ENCODE peak calls at places on chromosomes 16 and 17, in seven cellular contexts. L is Peyer's patch, D is heart right ventricle, B is heart left ventricle, G is upper lobe of right lung, O is left ventricle myocardium inferior, Q is HL-60. K is an unnamed sample.
A peak's percentile ranks its signal among the peaks of the same experiment; 100 is the strongest.

GRCh38 chr17:74742978-74743545 is 5.4 kb upstream of the NHERF1 start:
- DNase-seq in L (peak; percentile 44), B (no peak), G (no peak), O (peak; percentile 7), D (no peak), Q (no peak), K (no peak)

GRCh38 chr17:20189322-20189721 is 180.2 kb downstream of the SPECC1 start:
- DNase-seq in B (no peak), Q (no peak), L (no peak), D (no peak), O (no peak), G (no peak), K (peak; percentile 8)

GRCh38 chr17:79023180-79023705 is 726 bp upstream of the C1QTNF1 start:
- DNase-seq in O (no peak), Q (no peak), G (peak; percentile 51), L (peak; percentile 13), D (no peak), B (no peak), K (no peak)

GRCh38 chr17:39674702-39675389 is 6.6 kb downstream of the PNMT start:
- DNase-seq in Q (no peak), L (no peak), D (peak; percentile 72), B (peak; percentile 83), O (peak; percentile 43), G (peak; percentile 74), K (no peak)

GRCh38 chr16:67897231-67897630 is 4.2 kb downstream of the PSKH1 start:
- DNase-seq in B (no peak), G (no peak), D (peak; percentile 42), O (no peak), L (no peak), Q (no peak), K (no peak)

GRCh38 chr16:23214796-23215195 is 32.3 kb downstream of the SCNN1G start:
- DNase-seq in Q (no peak), L (no peak), O (no peak), D (no peak), B (no peak), G (no peak), K (no peak)

GRCh38 chr17:50944054-50944901 is 78.1 kb upstream of the TOB1 start:
- DNase-seq in G (peak; percentile 94), B (peak; percentile 90), L (peak; percentile 93), D (peak; percentile 89), Q (no peak), O (peak; percentile 86), K (peak; percentile 71)

GRCh38 chr16:75322706-75323105 is 71.3 kb upstream of the BCAR1 start:
- DNase-seq in B (no peak), Q (no peak), G (no peak), O (no peak), D (no peak), L (peak; percentile 51), K (peak; percentile 46)

GRCh38 chr17:82536220-82537201 is 17.0 kb downstream of the FOXK2 start:
- DNase-seq in B (peak; percentile 56), Q (no peak), D (peak; percentile 44), L (no peak), O (peak; percentile 25), G (no peak), K (peak; percentile 62)

GRCh38 chr17:81553018-81553615 is 964 bp upstream of the FAAP100 start:
- DNase-seq in B (peak; percentile 65), D (peak; percentile 73), G (peak; percentile 88), L (peak; percentile 93), Q (no peak), O (peak; percentile 75), K (peak; percentile 70)

GRCh38 chr17:4666296-4666695 is 24.8 kb upstream of the ALOX15 start:
- DNase-seq in G (no peak), Q (no peak), L (no peak), O (no peak), B (no peak), D (no peak), K (no peak)

GRCh38 chr16:59543641-59544040 is 809.5 kb upstream of the GOT2 start:
- DNase-seq in O (no peak), G (no peak), D (no peak), B (no peak), L (no peak), Q (no peak), K (peak; percentile 87)

GRCh38 chr16:11211061-11211976 is 44.7 kb downstream of the SOCS1 start:
- DNase-seq in L (no peak), D (no peak), B (no peak), O (no peak), Q (no peak), G (no peak), K (no peak)

GRCh38 chr16:70156207-70156978 is 17.2 kb upstream of the CLEC18C start:
- DNase-seq in D (no peak), O (no peak), G (no peak), L (no peak), B (no peak), Q (no peak), K (no peak)

GRCh38 chr16:67685388-67686112 is 18.9 kb downstream of the C16orf86 start:
- DNase-seq in L (no peak), D (no peak), G (no peak), B (no peak), O (no peak), Q (no peak), K (no peak)

GRCh38 chr17:29091591-29092291 is 48.8 kb downstream of the PIPOX start:
- DNase-seq in G (no peak), Q (no peak), D (no peak), L (no peak), O (no peak), B (no peak), K (no peak)

GRCh38 chr16:73002836-73003235 is 45.1 kb downstream of the ZFHX3 start:
- DNase-seq in L (no peak), Q (no peak), G (no peak), D (no peak), O (no peak), B (no peak), K (peak; percentile 61)

GRCh38 chr16:27325736-27326135 is 12.0 kb downstream of the IL4R start:
- DNase-seq in O (no peak), Q (no peak), L (no peak), D (no peak), G (no peak), B (no peak), K (no peak)

GRCh38 chr17:56937688-56938087 is 23.2 kb downstream of the COIL start:
- DNase-seq in Q (no peak), L (no peak), B (no peak), D (no peak), G (no peak), O (no peak), K (no peak)

GRCh38 chr16:13793788-13794461 is 126.0 kb upstream of the ERCC4 start:
- DNase-seq in L (no peak), Q (no peak), O (no peak), D (peak; percentile 21), G (no peak), B (peak; percentile 29), K (no peak)

GRCh38 chr16:19809693-19810092 is 75.0 kb downstream of the GPRC5B start:
- DNase-seq in G (no peak), O (no peak), L (no peak), Q (no peak), B (no peak), D (no peak), K (no peak)

DNA sequence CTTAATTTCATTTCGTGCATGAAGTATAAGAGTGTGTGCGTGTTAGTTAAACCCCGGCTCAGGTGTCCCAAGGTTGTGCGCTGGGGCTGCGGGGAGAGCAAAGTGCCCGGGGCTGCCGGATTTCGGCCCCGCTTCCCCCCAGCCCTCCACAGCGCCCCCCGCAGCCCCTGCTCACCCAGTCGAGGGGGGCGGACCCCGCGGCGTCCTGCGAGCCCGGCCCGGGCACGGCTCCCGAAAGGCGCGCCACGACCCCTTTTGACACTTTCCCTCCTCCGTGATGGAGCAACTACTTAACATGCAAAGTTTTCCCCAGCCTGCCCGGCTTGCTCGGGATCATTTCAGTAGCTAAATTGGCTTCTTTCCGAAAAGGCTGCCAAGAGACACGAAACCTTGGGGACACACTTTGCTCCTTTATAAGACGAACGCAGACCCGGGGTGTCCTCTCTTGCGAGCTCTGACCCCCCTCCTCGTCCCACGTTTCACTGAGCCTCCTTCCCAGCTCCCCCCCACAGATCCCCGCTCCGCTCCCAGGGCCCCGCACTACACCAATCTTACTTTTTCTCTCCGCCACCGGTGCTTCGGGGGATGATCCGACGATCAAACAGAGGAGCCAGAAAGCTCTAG is 589 bp downstream of the C17orf58 start:
- DNase-seq in D (peak; percentile 25), L (peak; percentile 49), Q (no peak), O (peak; percentile 38), B (no peak), G (no peak), K (peak; percentile 45)
- TF ChIP-seq CTCF in D (no peak), L (no peak), Q (no peak), O (no peak), B (no peak), G (no peak), K (no peak)

DNA sequence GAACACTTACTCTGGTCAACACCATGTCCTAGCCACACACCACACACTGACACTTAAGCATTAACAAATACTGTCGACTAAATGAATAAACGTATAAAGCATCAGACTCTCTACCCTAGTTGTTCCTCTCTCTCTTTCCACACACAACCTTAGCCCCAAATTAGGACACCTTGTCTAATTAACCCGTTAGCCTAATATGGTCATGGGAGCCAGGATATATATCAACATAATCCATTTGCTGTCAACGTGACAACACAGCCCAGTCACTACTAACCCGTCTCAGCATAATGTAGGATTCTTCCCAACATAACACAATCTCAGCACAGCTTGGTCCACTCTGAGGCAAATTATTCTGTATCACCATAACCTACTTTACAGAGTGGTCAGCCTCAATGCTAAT is 2.2 kb downstream of the DVL2 start:
- DNase-seq in Q (no peak), D (no peak), L (no peak), B (no peak), G (no peak), O (no peak), K (no peak)
- H3K4me3 ChIP-seq in Q (no peak overlapping the region), D (no peak overlapping the region), L (no peak overlapping the region), B (peak overlapping the region; percentile 79), G (peak overlapping the region; percentile 14), O (no peak overlapping the region), K (peak overlapping the region; percentile 68)

GRCh38 chr17:78013683-78014467 is 55.4 kb downstream of the TNRC6C start:
- DNase-seq in G (no peak), O (no peak), Q (no peak), L (peak; percentile 77), D (peak; percentile 43), B (peak; percentile 35), K (peak; percentile 61)
- TF ChIP-seq CTCF in G (peak; percentile 79), O (peak; percentile 84), Q (peak; percentile 62), L (peak; percentile 76), D (peak; percentile 88), B (peak; percentile 79), K (peak; percentile 64)

DNA sequence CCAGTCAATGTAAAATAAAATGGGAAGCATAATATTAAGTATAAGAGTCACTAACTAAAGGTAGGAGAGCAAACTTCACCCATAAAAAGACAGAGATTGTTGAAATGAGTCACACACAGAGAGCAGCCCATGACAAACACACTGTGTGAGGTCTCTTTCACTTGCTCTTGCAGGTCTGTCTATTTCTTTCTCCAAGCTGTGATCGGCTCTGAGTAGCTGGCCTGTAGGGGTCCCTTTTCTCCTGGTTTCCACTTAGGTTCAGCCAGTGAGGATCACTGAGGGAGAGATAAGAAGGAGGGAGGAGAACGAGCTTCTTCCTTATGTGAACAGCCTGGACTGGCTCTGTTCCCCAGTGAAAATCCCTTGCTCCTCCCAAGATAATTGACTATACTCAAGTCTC is 133.7 kb upstream of the HS3ST3A1 start:
- DNase-seq in B (no peak), G (no peak), L (no peak), Q (no peak), D (no peak), O (no peak), K (peak; percentile 71)
- H3K4me3 ChIP-seq in B (no peak overlapping the region), G (no peak overlapping the region), L (no peak overlapping the region), Q (no peak overlapping the region), D (no peak overlapping the region), O (no peak overlapping the region), K (no peak overlapping the region)

GRCh38 chr16:4588961-4589360 is 25.7 kb downstream of the UBALD1 start:
- DNase-seq in B (no peak), Q (no peak), G (no peak), L (no peak), D (no peak), O (no peak), K (no peak)
- TF ChIP-seq CTCF in B (no peak), Q (no peak), G (no peak), L (no peak), D (no peak), O (no peak), K (no peak)

K was measured in foreskin fibroblast.